ENCODE peak calls at places on chromosomes 16 and 17, in eight cellular contexts. One of them, this sample, is unnamed.

GRCh38 chr17:76415786-76416185 is 31.4 kb downstream of the SPHK1 start:
- DNase-seq in heart left ventricle: no peak
- DNase-seq in posterior vena cava: peak
- DNase-seq in WTC11: no peak
- DNase-seq in endothelial cell: no peak
- DNase-seq in cerebellum: no peak
- DNase-seq in activated T-cell treated with anti-CD3 and anti-CD28 coated beads, Interleukin-2, amount 50 U/mL, for 72 hours: no peak
- DNase-seq in retinal pigment epithelial cell: no peak
- DNase-seq in this sample: no peak

GRCh38 chr17:68302666-68303065 is 11.4 kb downstream of the ARSG start:
- DNase-seq in WTC11: no peak
- DNase-seq in cerebellum: peak
- DNase-seq in activated T-cell treated with anti-CD3 and anti-CD28 coated beads, Interleukin-2, amount 50 U/mL, for 72 hours: no peak
- DNase-seq in posterior vena cava: no peak
- DNase-seq in endothelial cell: no peak
- DNase-seq in retinal pigment epithelial cell: no peak
- DNase-seq in heart left ventricle: no peak
- DNase-seq in this sample: no peak

GRCh38 chr16:89241187-89242003 is 23.9 kb downstream of the ZNF778 start:
- DNase-seq in posterior vena cava: peak
- DNase-seq in heart left ventricle: peak
- DNase-seq in WTC11: peak
- DNase-seq in retinal pigment epithelial cell: no peak
- DNase-seq in endothelial cell: peak
- DNase-seq in activated T-cell treated with anti-CD3 and anti-CD28 coated beads, Interleukin-2, amount 50 U/mL, for 72 hours: peak
- DNase-seq in cerebellum: peak
- DNase-seq in this sample: peak

GRCh38 chr17:38590988-38591758 is 14.6 kb downstream of the SRCIN1 start:
- DNase-seq in retinal pigment epithelial cell: no peak
- DNase-seq in heart left ventricle: no peak
- DNase-seq in cerebellum: no peak
- DNase-seq in WTC11: no peak
- DNase-seq in activated T-cell treated with anti-CD3 and anti-CD28 coated beads, Interleukin-2, amount 50 U/mL, for 72 hours: no peak
- DNase-seq in endothelial cell: no peak
- DNase-seq in posterior vena cava: no peak
- DNase-seq in this sample: no peak

GRCh38 chr17:63140255-63140654 is 174.2 kb downstream of the TANC2 start:
- DNase-seq in retinal pigment epithelial cell: no peak
- DNase-seq in posterior vena cava: no peak
- DNase-seq in cerebellum: no peak
- DNase-seq in activated T-cell treated with anti-CD3 and anti-CD28 coated beads, Interleukin-2, amount 50 U/mL, for 72 hours: no peak
- DNase-seq in endothelial cell: no peak
- DNase-seq in heart left ventricle: no peak
- DNase-seq in WTC11: no peak
- DNase-seq in this sample: no peak

GRCh38 chr16:26818393-26818792 is 248.3 kb upstream of the C16orf82 start:
- DNase-seq in WTC11: no peak
- DNase-seq in endothelial cell: no peak
- DNase-seq in heart left ventricle: no peak
- DNase-seq in cerebellum: no peak
- DNase-seq in retinal pigment epithelial cell: no peak
- DNase-seq in activated T-cell treated with anti-CD3 and anti-CD28 coated beads, Interleukin-2, amount 50 U/mL, for 72 hours: no peak
- DNase-seq in posterior vena cava: no peak
- DNase-seq in this sample: no peak

GRCh38 chr17:65503557-65503956 is 57.9 kb downstream of the AXIN2 start:
- DNase-seq in WTC11: no peak
- DNase-seq in endothelial cell: no peak
- DNase-seq in heart left ventricle: no peak
- DNase-seq in activated T-cell treated with anti-CD3 and anti-CD28 coated beads, Interleukin-2, amount 50 U/mL, for 72 hours: no peak
- DNase-seq in cerebellum: no peak
- DNase-seq in retinal pigment epithelial cell: no peak
- DNase-seq in posterior vena cava: no peak
- DNase-seq in this sample: no peak

GRCh38 chr17:40015005-40015997 is at the start of gene CSF3:
- DNase-seq in WTC11: no peak
- DNase-seq in endothelial cell: no peak
- DNase-seq in posterior vena cava: no peak
- DNase-seq in retinal pigment epithelial cell: no peak
- DNase-seq in heart left ventricle: no peak
- DNase-seq in cerebellum: no peak
- DNase-seq in activated T-cell treated with anti-CD3 and anti-CD28 coated beads, Interleukin-2, amount 50 U/mL, for 72 hours: no peak
- DNase-seq in this sample: peak

GRCh38 chr17:1999557-2000251 is 25.4 kb downstream of the RTN4RL1 start:
- DNase-seq in endothelial cell: peak
- DNase-seq in heart left ventricle: peak
- DNase-seq in retinal pigment epithelial cell: no peak
- DNase-seq in activated T-cell treated with anti-CD3 and anti-CD28 coated beads, Interleukin-2, amount 50 U/mL, for 72 hours: no peak
- DNase-seq in cerebellum: peak
- DNase-seq in WTC11: peak
- DNase-seq in posterior vena cava: no peak
- DNase-seq in this sample: peak

GRCh38 chr16:84607694-84608093 is 10.2 kb downstream of the COTL1 start:
- DNase-seq in posterior vena cava: no peak
- DNase-seq in cerebellum: no peak
- DNase-seq in WTC11: no peak
- DNase-seq in heart left ventricle: no peak
- DNase-seq in endothelial cell: no peak
- DNase-seq in retinal pigment epithelial cell: no peak
- DNase-seq in activated T-cell treated with anti-CD3 and anti-CD28 coated beads, Interleukin-2, amount 50 U/mL, for 72 hours: no peak
- DNase-seq in this sample: no peak

GRCh38 chr17:71664867-71665266 is 456.0 kb upstream of the SOX9 start:
- DNase-seq in cerebellum: no peak
- DNase-seq in WTC11: no peak
- DNase-seq in activated T-cell treated with anti-CD3 and anti-CD28 coated beads, Interleukin-2, amount 50 U/mL, for 72 hours: no peak
- DNase-seq in posterior vena cava: no peak
- DNase-seq in heart left ventricle: no peak
- DNase-seq in endothelial cell: no peak
- DNase-seq in retinal pigment epithelial cell: no peak
- DNase-seq in this sample: no peak

GRCh38 chr17:74757502-74757901 is 9.1 kb downstream of the NHERF1 start:
- DNase-seq in cerebellum: no peak
- DNase-seq in endothelial cell: no peak
- DNase-seq in retinal pigment epithelial cell: no peak
- DNase-seq in activated T-cell treated with anti-CD3 and anti-CD28 coated beads, Interleukin-2, amount 50 U/mL, for 72 hours: no peak
- DNase-seq in posterior vena cava: no peak
- DNase-seq in heart left ventricle: peak
- DNase-seq in WTC11: no peak
- DNase-seq in this sample: no peak

GRCh38 chr16:86679490-86679889 is 101.1 kb downstream of the FOXL1 start:
- DNase-seq in endothelial cell: no peak
- DNase-seq in cerebellum: no peak
- DNase-seq in WTC11: no peak
- DNase-seq in heart left ventricle: no peak
- DNase-seq in posterior vena cava: no peak
- DNase-seq in activated T-cell treated with anti-CD3 and anti-CD28 coated beads, Interleukin-2, amount 50 U/mL, for 72 hours: no peak
- DNase-seq in retinal pigment epithelial cell: no peak
- DNase-seq in this sample: no peak

GRCh38 chr17:12395733-12396354 is 269.8 kb upstream of the MYOCD start:
- DNase-seq in retinal pigment epithelial cell: no peak
- DNase-seq in activated T-cell treated with anti-CD3 and anti-CD28 coated beads, Interleukin-2, amount 50 U/mL, for 72 hours: no peak
- DNase-seq in endothelial cell: peak
- DNase-seq in cerebellum: no peak
- DNase-seq in heart left ventricle: no peak
- DNase-seq in posterior vena cava: no peak
- DNase-seq in WTC11: peak
- DNase-seq in this sample: no peak

GRCh38 chr17:17944253-17944652 is 27.9 kb downstream of the TOM1L2 start:
- DNase-seq in endothelial cell: no peak
- DNase-seq in posterior vena cava: no peak
- DNase-seq in retinal pigment epithelial cell: no peak
- DNase-seq in heart left ventricle: no peak
- DNase-seq in activated T-cell treated with anti-CD3 and anti-CD28 coated beads, Interleukin-2, amount 50 U/mL, for 72 hours: no peak
- DNase-seq in WTC11: no peak
- DNase-seq in cerebellum: peak
- DNase-seq in this sample: no peak

GRCh38 chr17:37844977-37845293 is 79.3 kb upstream of the TBC1D3K start:
- DNase-seq in WTC11: no peak
- DNase-seq in endothelial cell: no peak
- DNase-seq in heart left ventricle: no peak
- DNase-seq in activated T-cell treated with anti-CD3 and anti-CD28 coated beads, Interleukin-2, amount 50 U/mL, for 72 hours: no peak
- DNase-seq in cerebellum: no peak
- DNase-seq in posterior vena cava: no peak
- DNase-seq in retinal pigment epithelial cell: no peak
- DNase-seq in this sample: no peak

GRCh38 chr17:3796822-3797170 is 4.2 kb downstream of the ITGAE start:
- DNase-seq in posterior vena cava: no peak
- DNase-seq in endothelial cell: no peak
- DNase-seq in activated T-cell treated with anti-CD3 and anti-CD28 coated beads, Interleukin-2, amount 50 U/mL, for 72 hours: no peak
- DNase-seq in cerebellum: no peak
- DNase-seq in heart left ventricle: no peak
- DNase-seq in retinal pigment epithelial cell: no peak
- DNase-seq in WTC11: no peak
- DNase-seq in this sample: no peak

This sample was measured in mucosa of descending colon.